ENCODE peak calls at places on chromosomes 11 and 22, in five cellular contexts. T, A, R, V and J are unnamed samples.

GRCh38 chr22:30335236-30335635 is 8.5 kb upstream of the TBC1D10A start:
- DNase-seq in T (no peak), A (no peak), R (no peak), V (no peak), J (no peak)

GRCh38 chr11:126884192-126884973 is 116.2 kb downstream of the KIRREL3 start:
- DNase-seq in T (no peak), A (no peak), R (no peak), V (no peak), J (no peak)

GRCh38 chr11:134655189-134655937 is 243.3 kb upstream of the B3GAT1 start:
- DNase-seq in T (no peak), A (no peak), R (no peak), V (no peak), J (no peak)

GRCh38 chr11:105297463-105297862 is 157.9 kb upstream of the CARD18 start:
- DNase-seq in T (peak), A (no peak), R (no peak), V (peak), J (no peak)

GRCh38 chr11:122954455-122954854 is 27.2 kb downstream of the BSX start:
- DNase-seq in T (no peak), A (no peak), R (no peak), V (no peak), J (no peak)

GRCh38 chr22:40240671-40241070 is 62.9 kb downstream of the TNRC6B start:
- DNase-seq in T (no peak), A (no peak), R (no peak), V (no peak), J (no peak)

GRCh38 chr11:72238040-72238450 is 5.9 kb downstream of the PHOX2A start:
- DNase-seq in T (peak), A (no peak), R (no peak), V (peak), J (no peak)

GRCh38 chr22:38032681-38033521 is 24.3 kb upstream of the PICK1 start:
- DNase-seq in T (peak), A (peak), R (no peak), V (peak), J (no peak)

GRCh38 chr11:3165152-3165705 is at the start of gene OSBPL5:
- DNase-seq in T (peak), A (peak), R (peak), V (peak), J (no peak)

GRCh38 chr22:19066531-19067271 is 55.5 kb downstream of the DGCR2 start:
- DNase-seq in T (peak), A (peak), R (no peak), V (peak), J (no peak)

GRCh38 chr11:12599408-12600143 is 74.6 kb upstream of the TEAD1 start:
- DNase-seq in T (peak), A (no peak), R (peak), V (no peak), J (no peak)

GRCh38 chr11:37858398-37858797 is 1260.4 kb upstream of the RAG2 start:
- DNase-seq in T (no peak), A (no peak), R (no peak), V (no peak), J (peak)

GRCh38 chr11:12111482-12112149 is 1.2 kb downstream of the MICAL2 start:
- DNase-seq in T (no peak), A (no peak), R (no peak), V (no peak), J (no peak)

GRCh38 chr11:65915101-65915820 is 3.6 kb downstream of the C11orf68 start:
- DNase-seq in T (no peak), A (no peak), R (no peak), V (no peak), J (no peak)

GRCh38 chr22:49917997-49918910 is at the start of the genes ALG12 and CRELD2:
- DNase-seq in T (peak), A (peak), R (peak), V (peak), J (peak)

GRCh38 chr11:12715131-12715530 is 40.9 kb downstream of the TEAD1 start:
- DNase-seq in T (no peak), A (no peak), R (no peak), V (no peak), J (no peak)

GRCh38 chr11:22976146-22976545 is 115.9 kb upstream of the CCDC179 start:
- DNase-seq in T (peak), A (peak), R (no peak), V (peak), J (no peak)

GRCh38 chr11:94254214-94254613 is 50.2 kb upstream of the IZUMO1R start:
- DNase-seq in T (no peak), A (no peak), R (no peak), V (no peak), J (no peak)

GRCh38 chr22:25390297-25391240 is 171.1 kb downstream of the CRYBB2 start:
- DNase-seq in T (no peak), A (no peak), R (no peak), V (no peak), J (no peak)

GRCh38 chr11:7898666-7899283 is 32.3 kb downstream of the OR10A6 start:
- DNase-seq in T (no peak), A (no peak), R (no peak), V (no peak), J (no peak)

GRCh38 chr11:68749061-68749491 is 2.2 kb downstream of the TESMIN start:
- DNase-seq in T (no peak), A (no peak), R (no peak), V (no peak), J (no peak)
- TF ChIP-seq CTCF in T (no peak), A (no peak), R (no peak), V (no peak), J (no peak)

DNA sequence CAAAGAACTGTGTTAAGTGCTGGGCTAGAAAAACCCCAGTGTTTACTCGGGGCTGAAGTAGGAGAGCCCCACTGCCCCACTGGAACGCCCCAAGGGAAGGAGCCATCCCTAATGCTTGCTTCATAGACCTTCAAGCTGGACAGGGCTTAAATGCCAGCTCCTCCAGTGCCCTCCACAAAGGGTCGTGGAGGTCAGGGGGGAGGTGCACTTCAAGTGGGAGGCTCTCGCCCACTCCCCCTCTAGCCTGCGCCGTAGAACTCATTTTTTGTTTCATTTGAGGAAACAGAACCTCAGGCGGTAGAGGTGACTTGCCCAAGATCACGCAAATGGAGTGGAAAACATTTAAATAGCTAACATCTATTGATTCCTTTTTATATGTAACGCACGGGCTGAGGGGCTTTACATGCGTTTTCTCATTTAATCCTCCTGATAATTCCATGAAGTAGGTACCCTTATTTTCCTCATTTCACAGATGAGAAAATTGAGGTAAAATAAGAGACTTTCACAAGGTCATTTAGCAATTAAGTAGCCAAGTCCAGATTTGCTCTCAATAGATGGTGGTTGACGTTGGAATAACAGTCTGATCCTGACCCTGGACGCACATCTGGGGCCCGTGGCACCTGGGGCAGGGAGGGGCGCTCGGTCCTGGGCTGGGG is 525 bp upstream of the ZDHHC13 start:
- DNase-seq in T (no peak), A (no peak), R (peak), V (no peak), J (no peak)
- H3K4me3 ChIP-seq in T (peak), A (peak), R (peak), V (peak), J (peak)

GRCh38 chr22:39070186-39070585 is 6.9 kb upstream of the APOBEC3G start:
- DNase-seq in T (no peak), A (no peak), R (no peak), V (no peak), J (no peak)

GRCh38 chr22:39073941-39074340 is 3.1 kb upstream of the APOBEC3G start:
- DNase-seq in T (no peak), A (no peak), R (no peak), V (no peak), J (no peak)

DNA sequence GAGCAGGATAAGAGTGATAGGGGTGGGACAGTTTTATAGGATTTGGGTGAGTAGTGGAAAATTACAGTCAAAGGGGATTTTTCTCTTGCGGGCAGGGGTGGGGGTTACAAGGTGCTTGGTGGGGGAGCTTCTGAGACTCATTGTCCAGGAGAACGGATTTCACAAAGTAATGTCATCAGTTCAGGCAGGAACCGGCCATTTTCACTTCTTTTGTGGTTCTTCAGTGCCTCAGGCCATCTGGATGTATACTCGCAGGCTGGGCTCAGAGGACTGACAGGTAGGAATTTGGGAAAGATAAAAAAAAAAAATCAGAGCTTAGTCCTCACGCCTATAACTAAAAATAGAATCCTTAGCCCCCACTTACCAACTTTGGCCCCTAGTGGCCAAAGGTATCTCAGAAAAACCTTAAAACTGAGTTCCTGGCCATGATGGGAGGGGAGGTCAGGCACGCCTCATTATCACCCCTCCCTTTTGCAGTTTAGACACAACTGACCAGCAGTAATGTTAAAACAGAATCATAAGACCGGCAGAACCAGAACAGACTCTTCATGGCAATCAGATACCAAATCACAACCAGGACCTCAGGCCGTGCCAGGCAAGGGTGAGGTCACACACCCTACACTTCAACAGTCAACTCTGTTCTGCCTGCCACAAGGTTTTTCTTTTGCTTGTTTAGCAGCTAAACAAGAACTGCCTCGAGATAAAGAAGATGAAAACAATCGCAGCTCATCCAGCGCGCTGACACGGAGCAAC is 8.9 kb upstream of the APOBEC3G start:
- DNase-seq in T (no peak), A (no peak), R (no peak), V (no peak), J (peak)
- TF ChIP-seq CTCF in T (no peak), A (peak), R (no peak), V (no peak), J (no peak)

DNA sequence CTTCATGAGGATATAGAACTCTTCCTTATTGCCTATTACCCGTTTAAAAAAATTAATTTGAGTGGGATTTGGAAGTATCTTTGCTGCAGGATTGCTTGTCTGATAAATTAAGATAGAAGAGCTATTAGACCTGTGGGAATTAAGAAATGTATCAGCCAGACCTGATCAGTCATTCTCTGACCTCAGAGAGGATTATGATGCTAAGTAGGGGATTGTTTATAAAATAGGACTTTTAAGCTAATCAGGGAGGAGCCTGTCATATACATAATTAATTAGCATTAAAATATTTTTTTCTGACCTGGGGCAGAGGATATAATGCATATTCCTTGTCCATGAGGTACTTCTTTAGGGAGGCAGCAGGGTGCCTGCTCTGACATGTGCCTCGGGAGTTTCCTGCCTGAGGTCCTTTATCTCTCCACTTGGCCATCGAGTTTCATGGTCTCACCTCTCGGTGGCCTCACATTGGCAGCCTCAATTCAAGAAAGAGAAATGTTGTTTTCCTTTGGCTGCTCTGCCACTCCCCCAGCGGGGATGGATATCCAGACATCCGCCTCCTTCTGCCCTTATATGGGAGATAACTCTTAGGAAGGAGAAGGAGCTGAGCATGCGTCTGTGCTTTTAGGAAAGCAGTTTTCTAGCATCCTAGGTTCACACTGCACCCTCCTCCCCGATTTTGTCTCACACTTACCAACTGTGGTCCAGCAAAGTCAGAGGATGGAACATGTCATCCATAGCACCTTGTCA is 41.1 kb downstream of the DIXDC1 start:
- DNase-seq in T (peak), A (peak), R (peak), V (peak), J (no peak)
- H3K4me3 ChIP-seq in T (peak), A (peak), R (peak), V (peak), J (no peak)

GRCh38 chr11:74318241-74318932 is 6.9 kb upstream of the P4HA3 start:
- DNase-seq in T (peak), A (no peak), R (no peak), V (peak), J (no peak)
- TF ChIP-seq CTCF in T (peak), A (peak), R (no peak), V (no peak), J (no peak)

DNA sequence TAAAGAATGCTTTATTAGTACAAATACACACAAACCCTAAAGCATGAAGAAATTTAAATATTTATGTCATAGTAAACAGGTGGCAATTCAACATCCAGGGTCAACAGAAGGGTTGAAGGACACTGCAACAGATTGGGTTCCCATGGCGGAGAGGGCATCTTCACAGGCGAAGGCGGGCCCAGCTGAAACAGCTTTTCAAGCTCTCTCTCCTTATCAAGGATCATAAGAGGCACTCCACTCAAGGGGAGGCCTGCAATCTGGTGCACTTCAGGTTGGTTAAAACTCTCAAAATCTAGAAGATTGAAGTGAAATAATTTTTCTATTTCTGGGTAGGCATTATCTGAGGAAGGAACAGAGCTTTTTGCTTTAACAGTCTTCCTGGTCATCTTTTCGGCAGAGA is 16.8 kb upstream of the SLC22A8 start:
- DNase-seq in T (no peak), A (no peak), R (no peak), V (no peak), J (no peak)
- H3K4me3 ChIP-seq in T (no peak), A (no peak), R (no peak), V (no peak), J (no peak)

GRCh38 chr11:107606122-107606521 is 15.2 kb downstream of the ELMOD1 start:
- DNase-seq in T (no peak), A (no peak), R (no peak), V (no peak), J (no peak)
- TF ChIP-seq CTCF in T (peak), A (peak), R (no peak), V (no peak), J (no peak)

DNA sequence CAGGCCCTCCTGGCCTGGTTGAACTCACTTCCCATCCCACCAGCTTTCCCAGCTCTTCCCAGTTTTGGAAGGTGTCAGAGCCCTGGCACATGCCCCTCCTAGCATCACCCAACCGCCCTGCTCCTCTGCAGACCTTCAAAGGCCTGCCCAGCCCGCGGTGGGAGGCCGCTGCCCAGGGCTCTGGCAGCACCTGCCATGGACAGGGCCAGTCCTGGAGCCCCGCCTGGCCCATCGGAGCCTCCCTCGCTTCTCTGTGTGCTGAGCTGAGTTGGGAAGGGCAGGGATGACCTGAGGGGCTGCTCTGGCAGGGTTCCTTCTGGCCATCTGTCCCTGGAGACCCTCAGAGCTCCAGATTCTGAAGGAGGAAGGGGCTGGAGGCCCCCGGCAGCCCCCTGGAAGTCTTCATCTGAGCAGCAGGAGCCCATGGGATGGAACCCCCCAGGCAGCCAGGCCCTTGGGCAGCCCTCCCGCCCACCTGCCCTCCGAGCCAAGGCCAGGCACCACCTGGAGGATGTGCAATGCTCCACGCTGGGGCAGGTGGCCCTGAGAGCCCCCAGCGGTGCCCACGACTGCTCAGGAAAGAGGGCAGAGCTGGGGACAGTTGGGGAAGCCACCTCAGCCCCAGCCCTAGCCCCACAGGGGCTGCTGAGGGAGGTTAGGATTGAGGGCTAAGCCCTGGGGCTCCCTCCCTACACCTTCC is 3.6 kb downstream of the LSP1 start:
- DNase-seq in T (no peak), A (no peak), R (no peak), V (no peak), J (no peak)
- H3K4me3 ChIP-seq in T (no peak), A (no peak), R (no peak), V (no peak), J (no peak)

GRCh38 chr22:48662476-48663150 is 1165.1 kb downstream of the BRD1 start:
- DNase-seq in T (no peak), A (no peak), R (no peak), V (no peak), J (no peak)

GRCh38 chr22:48664586-48664985 is 1163.1 kb downstream of the BRD1 start:
- DNase-seq in T (no peak), A (no peak), R (no peak), V (no peak), J (no peak)

GRCh38 chr22:48665286-48666010 is 1162.2 kb downstream of the BRD1 start:
- DNase-seq in T (no peak), A (no peak), R (no peak), V (no peak), J (no peak)

GRCh38 chr22:48661984-48662383 is 1165.7 kb downstream of the BRD1 start:
- DNase-seq in T (no peak), A (no peak), R (no peak), V (no peak), J (no peak)

GRCh38 chr22:48663297-48663696 is 1164.4 kb downstream of the BRD1 start:
- DNase-seq in T (peak), A (no peak), R (no peak), V (no peak), J (peak)
- TF ChIP-seq CTCF in T (peak), A (peak), R (no peak), V (peak), J (peak)